ENCODE peak calls at places on chromosomes 6 and 20, in four cellular contexts. S, M, Y and R are unnamed samples. For H3K36me3, the result is how much of the 10 kb centered on the place peaks cover.

GRCh38 chr6:167329014-167329413 is 4.1 kb downstream of the TTLL2 start:
- DNase-seq in S (no peak), M (no peak), Y (no peak), R (peak)

GRCh38 chr6:29967379-29968010 is 25.2 kb downstream of the HLA-A start:
- DNase-seq in S (no peak), M (peak), Y (peak), R (no peak)

GRCh38 chr20:1894471-1894950 is 696 bp upstream of the SIRPA start:
- DNase-seq in S (no peak), M (no peak), Y (peak), R (peak)

GRCh38 chr6:31038559-31038958 is 28.3 kb downstream of the MUC22 start:
- DNase-seq in S (no peak), M (no peak), Y (no peak), R (no peak)

GRCh38 chr6:143555071-143555492 is 43.6 kb upstream of the FUCA2 start:
- DNase-seq in S (no peak), M (no peak), Y (no peak), R (no peak)

GRCh38 chr6:40809627-40810026 is 222.5 kb upstream of the LRFN2 start:
- DNase-seq in S (no peak), M (no peak), Y (no peak), R (no peak)

GRCh38 chr6:107646176-107646575 is 156.3 kb downstream of the SOBP start:
- DNase-seq in S (peak), M (peak), Y (no peak), R (no peak)

GRCh38 chr6:19789100-19789805 is 47.9 kb upstream of the ID4 start:
- DNase-seq in S (no peak), M (no peak), Y (no peak), R (peak)

GRCh38 chr20:433300-433975 is 25.3 kb downstream of the RBCK1 start:
- DNase-seq in S (no peak), M (no peak), Y (no peak), R (no peak)

GRCh38 chr6:2918936-2919335 is 15.8 kb upstream of the SERPINB9 start:
- DNase-seq in S (no peak), M (no peak), Y (no peak), R (no peak)

GRCh38 chr20:40268321-40269075 is 420.5 kb downstream of the MAFB start:
- DNase-seq in S (no peak), M (no peak), Y (no peak), R (no peak)

GRCh38 chr6:157227202-157228166 is 95.8 kb downstream of the TMEM242 start:
- DNase-seq in S (no peak), M (no peak), Y (peak), R (peak)

GRCh38 chr6:131682427-131682826 is 18.8 kb downstream of the OR2A4 start:
- DNase-seq in S (no peak), M (no peak), Y (peak), R (no peak)

GRCh38 chr20:55790178-55790577 is 215.1 kb downstream of the CBLN4 start:
- DNase-seq in S (no peak), M (no peak), Y (no peak), R (no peak)

GRCh38 chr6:65170273-65170672 is 536.8 kb downstream of the EYS start:
- DNase-seq in S (no peak), M (no peak), Y (peak), R (no peak)

GRCh38 chr6:36858407-36858981 is 16.1 kb downstream of the PPIL1 start:
- DNase-seq in S (no peak), M (no peak), Y (no peak), R (peak)

GRCh38 chr20:47453167-47453782 is 48.4 kb upstream of the NCOA3 start:
- DNase-seq in S (no peak), M (no peak), Y (peak), R (no peak)

GRCh38 chr6:108142240-108142639 is 23.6 kb upstream of the NR2E1 start:
- DNase-seq in S (no peak), M (no peak), Y (no peak), R (no peak)

GRCh38 chr6:7770111-7770510 is 44.2 kb downstream of the BMP6 start:
- DNase-seq in S (no peak), M (no peak), Y (no peak), R (no peak)

GRCh38 chr20:32036252-32036651 is 15.8 kb upstream of the HCK start:
- DNase-seq in S (no peak), M (no peak), Y (no peak), R (no peak)

GRCh38 chr20:602357-602970 is 7.6 kb downstream of the TCF15 start:
- DNase-seq in S (no peak), M (peak), Y (no peak), R (no peak)

GRCh38 chr20:35734777-35735649 is 7.0 kb downstream of the RBM39 start:
- DNase-seq in S (no peak), M (no peak), Y (no peak), R (no peak)

GRCh38 chr6:107386340-107386739 is 73.0 kb downstream of the PDSS2 start:
- DNase-seq in S (no peak), M (no peak), Y (peak), R (no peak)

GRCh38 chr20:45115386-45115774 is 406 bp upstream of the WFDC5 start:
- DNase-seq in S (no peak), M (no peak), Y (no peak), R (no peak)

GRCh38 chr6:19972221-19972620 is 135.1 kb downstream of the ID4 start:
- DNase-seq in S (no peak), M (no peak), Y (no peak), R (no peak)

GRCh38 chr6:144296973-144297372 is 11.8 kb downstream of the UTRN start:
- DNase-seq in S (no peak), M (peak), Y (peak), R (no peak)

GRCh38 chr6:12654107-12654506 is 62.5 kb upstream of the PHACTR1 start:
- DNase-seq in S (no peak), M (no peak), Y (no peak), R (no peak)

GRCh38 chr20:408843-409696 is 971 bp downstream of the RBCK1 start:
- DNase-seq in S (no peak), M (no peak), Y (no peak), R (no peak)

GRCh38 chr6:25229671-25230321 is 49.4 kb upstream of the CARMIL1 start:
- DNase-seq in S (no peak), M (no peak), Y (peak), R (no peak)

GRCh38 chr20:9903048-9903651 is 64.3 kb upstream of the PAK5 start:
- DNase-seq in S (no peak), M (no peak), Y (peak), R (peak)

GRCh38 chr6:116190550-116190949 is 63.3 kb downstream of the TSPYL4 start:
- DNase-seq in S (no peak), M (no peak), Y (no peak), R (no peak)

GRCh38 chr20:24816907-24817306 is 132.2 kb upstream of the CST7 start:
- DNase-seq in S (no peak), M (no peak), Y (no peak), R (no peak)

GRCh38 chr6:42727627-42728026 is 5.2 kb upstream of the PRPH2 start:
- DNase-seq in S (no peak), M (no peak), Y (no peak), R (no peak)

GRCh38 chr6:131183427-131184095 is 48.3 kb downstream of the AKAP7 start:
- DNase-seq in S (no peak), M (no peak), Y (no peak), R (peak)

GRCh38 chr20:52524865-52525264 is 333.3 kb upstream of the ZFP64 start:
- DNase-seq in S (no peak), M (no peak), Y (no peak), R (no peak)

GRCh38 chr6:122580731-122581130 is 29.5 kb upstream of the PKIB start:
- DNase-seq in S (no peak), M (no peak), Y (peak), R (peak)

GRCh38 chr6:157133856-157134255 is 189.5 kb downstream of the TMEM242 start:
- DNase-seq in S (no peak), M (no peak), Y (no peak), R (no peak)

GRCh38 chr6:161237176-161237575 is 36.7 kb downstream of the AGPAT4 start:
- DNase-seq in S (no peak), M (no peak), Y (no peak), R (no peak)

GRCh38 chr20:35279040-35279439 is 1.1 kb upstream of the MMP24OS start:
- DNase-seq in S (no peak), M (no peak), Y (no peak), R (peak)

DNA sequence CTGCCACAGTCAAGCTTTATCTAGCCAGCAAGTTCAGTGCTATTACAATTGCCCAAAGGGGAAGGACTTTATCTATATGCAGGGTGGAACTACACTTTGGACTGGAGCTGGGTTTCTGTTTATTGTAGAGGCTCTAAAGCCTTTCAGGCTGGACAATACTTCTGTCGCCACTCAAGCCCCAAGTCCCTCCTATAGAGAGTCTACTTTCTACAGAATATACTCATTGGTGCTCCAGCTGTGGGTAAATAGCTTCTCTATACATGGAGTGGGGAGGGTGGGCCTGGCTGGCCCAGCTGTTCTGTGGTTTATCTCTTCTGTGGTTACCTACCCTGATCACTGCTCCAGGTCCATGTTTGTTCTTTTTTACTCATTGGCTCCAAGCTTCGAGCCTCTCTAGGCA is 151.8 kb upstream of the MYLIP start:
- DNase-seq in S (no peak), M (no peak), Y (no peak), R (no peak)
- H3K36me3 ChIP-seq in S (under half), M (under half), Y (under half), R (under half)

GRCh38 chr20:62409086-62409853 is 2.2 kb upstream of the CABLES2 start:
- DNase-seq in S (no peak), M (no peak), Y (no peak), R (no peak)

GRCh38 chr20:62406635-62407176 is 379 bp downstream of the CABLES2 start:
- DNase-seq in S (no peak), M (no peak), Y (no peak), R (no peak)

GRCh38 chr20:62408640-62409039 is 1.6 kb upstream of the CABLES2 start:
- DNase-seq in S (no peak), M (no peak), Y (no peak), R (no peak)

GRCh38 chr20:62407221-62407992 is at the start of gene CABLES2:
- DNase-seq in S (peak), M (peak), Y (peak), R (peak)

DNA sequence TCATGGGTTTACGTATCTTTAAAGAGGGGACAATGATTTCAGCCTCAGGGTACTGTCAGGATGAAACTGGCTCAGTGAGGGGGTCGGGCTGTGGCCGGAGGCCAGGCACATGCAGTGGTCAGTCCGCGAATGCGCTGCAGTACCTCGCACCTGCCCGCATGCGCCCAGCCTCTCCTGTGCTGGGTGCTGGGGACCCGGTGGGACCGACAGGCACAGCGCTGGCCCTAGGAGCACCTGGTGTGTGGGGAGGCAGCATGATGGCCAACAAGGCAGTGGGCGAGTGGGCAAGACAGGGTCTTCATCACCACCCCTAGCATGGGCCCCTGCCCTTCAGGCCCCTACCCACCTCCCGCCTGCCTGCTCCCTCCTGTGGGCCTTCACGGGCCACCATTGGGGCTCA is 970 bp upstream of the CABLES2 start:
- DNase-seq in S (no peak), M (no peak), Y (no peak), R (no peak)
- H3K4me3 ChIP-seq in S (no peak), M (no peak), Y (no peak), R (no peak)

GRCh38 chr20:23367770-23368169 is 5.8 kb downstream of the GZF1 start:
- DNase-seq in S (no peak), M (no peak), Y (peak), R (no peak)

GRCh38 chr20:23368316-23369110 is 6.5 kb downstream of the GZF1 start:
- DNase-seq in S (no peak), M (no peak), Y (peak), R (no peak)

GRCh38 chr20:23370274-23370673 is 8.3 kb downstream of the GZF1 start:
- DNase-seq in S (no peak), M (no peak), Y (no peak), R (no peak)

GRCh38 chr20:23370873-23371272 is 8.9 kb downstream of the GZF1 start:
- DNase-seq in S (no peak), M (no peak), Y (no peak), R (no peak)

GRCh38 chr20:23369424-23369823 is 7.4 kb downstream of the GZF1 start:
- DNase-seq in S (no peak), M (no peak), Y (no peak), R (no peak)
- H3K36me3 ChIP-seq in S (half or more), M (under half), Y (half or more), R (under half)

GRCh38 chr6:26609463-26609862 is 12.7 kb downstream of the ABT1 start:
- DNase-seq in S (no peak), M (no peak), Y (no peak), R (no peak)

GRCh38 chr6:26611599-26611998 is 14.8 kb downstream of the ABT1 start:
- DNase-seq in S (no peak), M (no peak), Y (no peak), R (no peak)

GRCh38 chr6:26607434-26608230 is 10.9 kb downstream of the ABT1 start:
- DNase-seq in S (no peak), M (peak), Y (peak), R (peak)

GRCh38 chr6:26613717-26614683 is 17.2 kb downstream of the ABT1 start:
- DNase-seq in S (no peak), M (no peak), Y (no peak), R (peak)

DNA sequence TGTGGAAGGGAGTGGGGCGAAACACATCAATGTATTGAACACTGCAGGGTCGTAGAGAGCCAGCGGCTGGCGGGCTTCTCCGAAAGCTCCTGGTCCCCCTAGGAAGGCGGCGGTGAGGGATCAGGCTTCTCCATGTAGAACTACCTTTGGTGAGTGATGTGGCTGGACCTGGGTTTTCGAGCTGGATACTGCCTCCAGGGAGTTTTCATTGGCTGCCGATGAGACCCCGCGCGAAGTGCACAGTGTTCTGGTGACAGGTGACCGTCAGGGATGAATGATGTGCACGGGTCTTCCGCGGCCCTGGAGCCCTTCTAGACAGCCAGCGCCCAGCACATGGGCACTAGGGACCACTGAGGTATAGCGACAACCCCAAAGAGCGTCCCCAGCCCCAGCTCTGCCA is 16.4 kb downstream of the ABT1 start:
- DNase-seq in S (no peak), M (no peak), Y (no peak), R (peak)
- H3K4me3 ChIP-seq in S (no peak), M (no peak), Y (no peak), R (peak)

DNA sequence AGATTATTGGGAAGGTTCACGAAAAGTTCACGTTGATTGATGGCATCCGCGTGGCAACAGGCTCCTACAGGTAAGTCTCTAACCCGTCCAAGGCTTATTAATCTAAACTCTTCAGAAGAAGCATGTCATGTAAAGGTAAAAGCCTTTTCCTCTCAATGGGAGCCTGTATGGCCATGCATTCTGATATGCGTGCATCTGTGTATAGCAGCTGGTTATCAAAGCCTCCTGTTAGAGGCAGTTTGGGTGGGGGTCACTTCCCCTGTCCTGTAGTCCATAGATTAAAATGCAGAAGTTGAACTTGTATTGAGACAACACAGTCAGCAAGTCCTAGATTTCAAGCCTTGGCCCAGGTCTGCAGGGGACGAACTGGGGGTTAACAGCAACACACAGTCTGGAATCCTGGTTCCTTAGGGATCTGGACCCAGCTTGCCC is 14.2 kb upstream of the DHX35 start:
- DNase-seq in S (no peak), M (no peak), Y (no peak), R (no peak)
- H3K36me3 ChIP-seq in S (under half), M (under half), Y (half or more), R (under half)

DNA sequence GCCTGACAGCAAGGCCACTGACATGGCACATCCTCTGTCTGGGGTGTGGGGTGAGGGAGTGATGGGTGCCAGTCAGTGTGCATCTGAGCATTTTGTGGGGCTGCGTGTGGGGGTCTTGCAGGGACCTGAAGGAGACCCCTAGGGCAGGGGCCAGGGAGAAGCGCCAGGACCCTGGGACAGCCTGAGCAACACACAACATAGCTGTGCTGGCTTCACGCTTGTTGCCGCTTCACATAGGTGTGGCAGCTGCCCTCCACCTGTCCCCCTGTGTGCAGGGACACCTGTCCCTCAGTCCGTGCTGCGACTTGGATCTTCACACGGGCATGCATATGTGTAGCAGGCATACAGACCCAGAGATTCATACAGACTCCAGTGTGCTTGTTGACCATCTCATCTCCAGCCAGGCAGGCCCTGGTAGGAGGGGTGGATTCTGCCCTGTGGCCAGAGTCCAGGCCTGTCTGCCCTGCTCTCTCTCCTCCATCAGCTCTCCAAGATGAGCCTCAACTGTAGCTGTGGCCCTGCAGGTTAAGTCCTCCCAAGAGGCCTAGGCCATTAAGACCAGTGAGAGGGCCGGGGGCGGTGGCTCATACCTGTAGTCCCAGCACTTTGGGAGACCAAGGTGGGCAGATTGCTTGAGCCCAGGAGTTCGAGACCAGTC is 3.2 kb upstream of the NPBWR2 start:
- DNase-seq in S (no peak), M (no peak), Y (no peak), R (no peak)
- H3K4me3 ChIP-seq in S (no peak), M (no peak), Y (no peak), R (no peak)

DNA sequence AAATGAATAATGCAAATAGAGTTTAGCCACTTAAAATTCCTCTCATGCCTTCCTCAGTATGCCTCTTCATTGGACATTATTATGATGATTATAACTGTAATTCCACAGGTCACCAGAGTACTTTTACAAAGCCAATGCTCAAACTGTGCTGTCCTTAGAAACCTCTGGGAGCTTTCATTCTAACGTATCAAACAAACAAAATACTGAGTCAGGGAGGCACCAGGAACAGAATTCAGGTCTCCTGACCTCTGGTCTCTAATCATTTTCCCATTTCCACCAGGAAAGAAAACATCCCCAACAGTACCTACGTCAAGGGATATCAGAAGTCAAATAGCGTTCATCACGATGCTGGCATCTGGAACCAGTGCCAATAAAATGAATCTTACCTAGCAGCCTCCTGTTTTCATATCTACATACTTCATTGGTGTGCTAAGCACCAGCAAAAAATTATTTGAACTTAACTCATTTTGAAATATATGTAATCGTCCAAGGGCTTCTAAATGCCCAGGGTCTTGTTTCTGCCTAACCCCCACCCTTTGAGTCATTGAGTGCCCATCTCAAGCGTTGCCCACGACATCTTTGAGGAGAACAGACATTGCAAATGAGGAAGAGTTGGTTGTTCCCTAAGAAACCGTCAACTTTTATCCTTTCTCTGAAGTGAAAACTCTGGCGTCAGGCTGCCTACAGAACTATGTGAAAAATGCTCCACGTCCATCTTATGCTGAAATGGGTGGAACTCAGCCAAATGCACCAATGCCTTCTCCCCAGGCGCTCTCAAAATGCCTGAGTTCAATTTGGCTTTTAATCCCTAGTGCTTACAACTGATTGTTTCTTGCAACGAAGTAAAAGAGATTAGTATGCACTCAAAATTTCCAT is 37.8 kb downstream of the NEDD9 start:
- DNase-seq in S (no peak), M (no peak), Y (no peak), R (no peak)
- H3K36me3 ChIP-seq in S (under half), M (under half), Y (under half), R (under half)

GRCh38 chr6:165552248-165552736 is 110.7 kb downstream of the PDE10A start:
- DNase-seq in S (no peak), M (no peak), Y (no peak), R (no peak)
- H3K4me3 ChIP-seq in S (no peak), M (no peak), Y (no peak), R (no peak)